ENCODE peak calls at places on chromosomes 5 and 9, in ten cellular contexts. W is T1000; B is cardiac muscle cell; T is neural progenitor cell; I is skeletal muscle cell; A is activated CD8-positive, alpha-beta memory T cell treated with anti-CD3 and anti-CD28 coated beads, Interleukin-2, amount 10 ng/mL, durations not matched to agents 7 days and 5 days; Z is WTC11; O is HEK293T; P is HFFc6; Y is GM04504. V is an unnamed sample.

GRCh38 chr9:93702261-93702660 is 125.9 kb downstream of the PHF2 start:
- DNase-seq in W (no peak), B (no peak), T (no peak), I (no peak), A (peak), Z (no peak), O (no peak), P (no peak), Y (no peak), V (no peak)

GRCh38 chr5:18732556-18733479 is 1098.6 kb downstream of the TAF11L14 start:
- DNase-seq in W (no peak), B (no peak), T (no peak), I (no peak), A (no peak), Z (no peak), O (no peak), P (no peak), Y (no peak), V (peak)

GRCh38 chr9:78236511-78236950 is 656 bp downstream of the CEP78 start:
- DNase-seq in W (no peak), B (no peak), T (peak), I (no peak), A (no peak), Z (no peak), O (peak), P (no peak), Y (no peak), V (peak)

GRCh38 chr9:106535439-106535838 is 327.5 kb upstream of the ZNF462 start:
- DNase-seq in W (no peak), B (peak), T (peak), I (no peak), A (no peak), Z (no peak), O (no peak), P (no peak), Y (no peak), V (peak)

GRCh38 chr5:126490167-126490937 is 67.1 kb downstream of the GRAMD2B start:
- DNase-seq in W (no peak), B (no peak), T (peak), I (no peak), A (no peak), Z (peak), O (peak), P (no peak), Y (peak), V (no peak)

GRCh38 chr9:93059097-93059959 is 827 bp downstream of the SUSD3 start:
- DNase-seq in W (no peak), B (no peak), T (no peak), I (no peak), A (peak), Z (no peak), O (no peak), P (no peak), Y (no peak), V (no peak)

GRCh38 chr9:136726631-136727191 is 14.3 kb downstream of the DIPK1B start:
- DNase-seq in W (no peak), B (no peak), T (peak), I (no peak), A (peak), Z (no peak), O (peak), P (peak), Y (no peak), V (peak)

GRCh38 chr5:107248065-107248695 is 422.6 kb downstream of the EFNA5 start:
- DNase-seq in W (no peak), B (peak), T (peak), I (no peak), A (peak), Z (peak), O (peak), P (no peak), Y (no peak), V (peak)

GRCh38 chr5:131628990-131629389 is 6.0 kb downstream of the RAPGEF6 start:
- DNase-seq in W (no peak), B (no peak), T (no peak), I (no peak), A (no peak), Z (no peak), O (no peak), P (peak), Y (peak), V (peak)

GRCh38 chr5:138425079-138425478 is 13.8 kb upstream of the REEP2 start:
- DNase-seq in W (no peak), B (no peak), T (no peak), I (no peak), A (no peak), Z (no peak), O (no peak), P (no peak), Y (no peak), V (no peak)